ENCODE peak calls at places on chromosome 9, in four cellular contexts. M is psoas muscle; K is A549; T is stimulated activated CD4-positive, alpha-beta T cell treated with anti-CD3 and anti-CD28 coated beads, Interleukin-2, amount 100 ng/mL, for 4 hours. V is an unnamed sample.

GRCh38 chr9:4048441-4048840 is 251.4 kb downstream of the GLIS3 start:
- DNase-seq in M (no peak), K (peak), T (no peak), V (no peak)

GRCh38 chr9:4740623-4741364 is at the start of gene AK3:
- DNase-seq in M (peak), K (peak), T (peak), V (peak)

GRCh38 chr9:118473527-118473926 is 769.3 kb downstream of the TLR4 start:
- DNase-seq in M (no peak), K (no peak), T (no peak), V (no peak)

GRCh38 chr9:88991066-88992030 is at the start of gene S1PR3:
- DNase-seq in M (peak), K (peak), T (peak), V (peak)

GRCh38 chr9:76321185-76321828 is 72.9 kb downstream of the RFK start:
- DNase-seq in M (no peak), K (peak), T (no peak), V (peak)

GRCh38 chr9:83219924-83220438 is 157.0 kb upstream of the RASEF start:
- DNase-seq in M (no peak), K (no peak), T (no peak), V (no peak)

GRCh38 chr9:37337301-37337905 is 85.1 kb upstream of the GRHPR start:
- DNase-seq in M (no peak), K (no peak), T (no peak), V (no peak)

GRCh38 chr9:34642679-34643078 is 3.8 kb upstream of the GALT start:
- DNase-seq in M (no peak), K (no peak), T (no peak), V (no peak)

GRCh38 chr9:133142657-133143592 is 20.8 kb downstream of the GBGT1 start:
- DNase-seq in M (no peak), K (no peak), T (no peak), V (no peak)

GRCh38 chr9:131426545-131426944 is 32.7 kb downstream of the PRRC2B start:
- DNase-seq in M (peak), K (no peak), T (no peak), V (no peak)

GRCh38 chr9:112665347-112665746 is 52.6 kb downstream of the INIP start:
- DNase-seq in M (no peak), K (peak), T (no peak), V (no peak)

GRCh38 chr9:13967011-13967410 is 346.9 kb downstream of the NFIB start:
- DNase-seq in M (no peak), K (no peak), T (no peak), V (no peak)

GRCh38 chr9:127644428-127644827 is 32.4 kb downstream of the STXBP1 start:
- DNase-seq in M (no peak), K (no peak), T (no peak), V (no peak)

GRCh38 chr9:70362952-70363351 is 51.5 kb downstream of the KLF9 start:
- DNase-seq in M (no peak), K (no peak), T (no peak), V (no peak)

GRCh38 chr9:34328500-34328982 is 527 bp downstream of the KIF24 start:
- DNase-seq in M (no peak), K (no peak), T (no peak), V (no peak)

GRCh38 chr9:79936336-79936735 is 364.6 kb downstream of the TLE4 start:
- DNase-seq in M (no peak), K (no peak), T (no peak), V (no peak)

GRCh38 chr9:23598994-23599393 is 227.0 kb downstream of the ELAVL2 start:
- DNase-seq in M (no peak), K (no peak), T (no peak), V (no peak)

GRCh38 chr9:121680236-121680635 is 28.8 kb downstream of the DAB2IP start:
- DNase-seq in M (no peak), K (no peak), T (no peak), V (no peak)

GRCh38 chr9:99433555-99433954 is 211.5 kb downstream of the SEC61B start:
- DNase-seq in M (peak), K (peak), T (peak), V (peak)

GRCh38 chr9:128937310-128938165 is 9.9 kb downstream of the DOLK start:
- DNase-seq in M (no peak), K (no peak), T (no peak), V (no peak)

GRCh38 chr9:15509931-15510788 is 610 bp downstream of the PSIP1 start:
- DNase-seq in M (peak), K (peak), T (peak), V (peak)

GRCh38 chr9:6686396-6686795 is 40.9 kb upstream of the GLDC start:
- DNase-seq in M (no peak), K (peak), T (no peak), V (no peak)

GRCh38 chr9:74846771-74847170 is 41.0 kb downstream of the TRPM6 start:
- DNase-seq in M (no peak), K (peak), T (no peak), V (no peak)

GRCh38 chr9:108665856-108666784 is 189.7 kb downstream of the ACTL7B start:
- DNase-seq in M (no peak), K (no peak), T (no peak), V (no peak)

GRCh38 chr9:107999890-108000289 is 510.3 kb upstream of the KLF4 start:
- DNase-seq in M (no peak), K (no peak), T (no peak), V (no peak)

GRCh38 chr9:69622664-69623063 is 49.5 kb downstream of the APBA1 start:
- DNase-seq in M (no peak), K (no peak), T (no peak), V (no peak)

GRCh38 chr9:32581512-32582143 is 8.7 kb upstream of the NDUFB6 start:
- DNase-seq in M (no peak), K (peak), T (peak), V (no peak)

GRCh38 chr9:128632066-128632465 is 24.6 kb downstream of the DYNC2I2 start:
- DNase-seq in M (no peak), K (no peak), T (no peak), V (no peak)

GRCh38 chr9:135797507-135798302 is 95.7 kb downstream of the KCNT1 start:
- DNase-seq in M (peak), K (peak), T (no peak), V (no peak)

GRCh38 chr9:114538241-114538640 is 33.0 kb upstream of the WHRN start:
- DNase-seq in M (no peak), K (peak), T (no peak), V (peak)

GRCh38 chr9:133306242-133307194 is 29.5 kb downstream of the SURF6 start:
- DNase-seq in M (no peak), K (no peak), T (no peak), V (no peak)

GRCh38 chr9:133529457-133529856 is 4.7 kb upstream of the MYMK start:
- DNase-seq in M (no peak), K (no peak), T (no peak), V (no peak)

GRCh38 chr9:93112116-93112863 is 16.3 kb downstream of the CARD19 start:
- DNase-seq in M (peak), K (no peak), T (no peak), V (no peak)

GRCh38 chr9:119368681-119369581 is at the start of gene BRINP1:
- DNase-seq in M (peak), K (peak), T (no peak), V (peak)

GRCh38 chr9:126893079-126893478 is 21.5 kb upstream of the RALGPS1 start:
- DNase-seq in M (no peak), K (no peak), T (no peak), V (no peak)